ENCODE peak calls at places on chromosomes 11 and 22, in five cellular contexts. One of them, this sample, is unnamed.

GRCh38 chr11:2579315-2580060 is 120.3 kb downstream of the KCNQ1OT1 start:
- DNase-seq in activated CD8-positive, alpha-beta memory T cell treated with anti-CD3 and anti-CD28 coated beads for 4 hours: no peak
- DNase-seq in stimulated activated CD8-positive, alpha-beta memory T cell treated with anti-CD3 and anti-CD28 coated beads, Interleukin-4, amount 100 ng/mL, for 4 hours: no peak
- DNase-seq in DMS 273 treated with DMSO at 0.1 percent for 48 hours: no peak
- DNase-seq in endothelial cell: no peak
- DNase-seq in this sample: peak

GRCh38 chr22:29563652-29564460 is 10.3 kb upstream of the THOC5 start:
- DNase-seq in activated CD8-positive, alpha-beta memory T cell treated with anti-CD3 and anti-CD28 coated beads for 4 hours: no peak
- DNase-seq in endothelial cell: no peak
- DNase-seq in DMS 273 treated with DMSO at 0.1 percent for 48 hours: no peak
- DNase-seq in stimulated activated CD8-positive, alpha-beta memory T cell treated with anti-CD3 and anti-CD28 coated beads, Interleukin-4, amount 100 ng/mL, for 4 hours: no peak
- DNase-seq in this sample: no peak

GRCh38 chr11:2990617-2991476 is 1.3 kb downstream of the NAP1L4 start:
- DNase-seq in endothelial cell: no peak
- DNase-seq in activated CD8-positive, alpha-beta memory T cell treated with anti-CD3 and anti-CD28 coated beads for 4 hours: no peak
- DNase-seq in DMS 273 treated with DMSO at 0.1 percent for 48 hours: no peak
- DNase-seq in stimulated activated CD8-positive, alpha-beta memory T cell treated with anti-CD3 and anti-CD28 coated beads, Interleukin-4, amount 100 ng/mL, for 4 hours: no peak
- DNase-seq in this sample: no peak

GRCh38 chr11:13465909-13466371 is 2.9 kb upstream of the BTBD10 start:
- DNase-seq in endothelial cell: no peak
- DNase-seq in DMS 273 treated with DMSO at 0.1 percent for 48 hours: peak
- DNase-seq in activated CD8-positive, alpha-beta memory T cell treated with anti-CD3 and anti-CD28 coated beads for 4 hours: no peak
- DNase-seq in stimulated activated CD8-positive, alpha-beta memory T cell treated with anti-CD3 and anti-CD28 coated beads, Interleukin-4, amount 100 ng/mL, for 4 hours: no peak
- DNase-seq in this sample: no peak

GRCh38 chr11:69265911-69266510 is 27.9 kb upstream of the MYEOV start:
- DNase-seq in activated CD8-positive, alpha-beta memory T cell treated with anti-CD3 and anti-CD28 coated beads for 4 hours: no peak
- DNase-seq in DMS 273 treated with DMSO at 0.1 percent for 48 hours: no peak
- DNase-seq in endothelial cell: no peak
- DNase-seq in stimulated activated CD8-positive, alpha-beta memory T cell treated with anti-CD3 and anti-CD28 coated beads, Interleukin-4, amount 100 ng/mL, for 4 hours: no peak
- DNase-seq in this sample: no peak

GRCh38 chr11:12949456-12949855 is 59.7 kb upstream of the RASSF10 start:
- DNase-seq in activated CD8-positive, alpha-beta memory T cell treated with anti-CD3 and anti-CD28 coated beads for 4 hours: no peak
- DNase-seq in endothelial cell: no peak
- DNase-seq in stimulated activated CD8-positive, alpha-beta memory T cell treated with anti-CD3 and anti-CD28 coated beads, Interleukin-4, amount 100 ng/mL, for 4 hours: no peak
- DNase-seq in DMS 273 treated with DMSO at 0.1 percent for 48 hours: no peak
- DNase-seq in this sample: no peak

GRCh38 chr11:65134952-65135632 is 773 bp upstream of the SYVN1 start:
- DNase-seq in stimulated activated CD8-positive, alpha-beta memory T cell treated with anti-CD3 and anti-CD28 coated beads, Interleukin-4, amount 100 ng/mL, for 4 hours: peak
- DNase-seq in DMS 273 treated with DMSO at 0.1 percent for 48 hours: peak
- DNase-seq in activated CD8-positive, alpha-beta memory T cell treated with anti-CD3 and anti-CD28 coated beads for 4 hours: peak
- DNase-seq in endothelial cell: peak
- DNase-seq in this sample: peak

GRCh38 chr11:118845369-118845768 is 38.3 kb upstream of the CXCR5 start:
- DNase-seq in activated CD8-positive, alpha-beta memory T cell treated with anti-CD3 and anti-CD28 coated beads for 4 hours: no peak
- DNase-seq in endothelial cell: no peak
- DNase-seq in DMS 273 treated with DMSO at 0.1 percent for 48 hours: no peak
- DNase-seq in stimulated activated CD8-positive, alpha-beta memory T cell treated with anti-CD3 and anti-CD28 coated beads, Interleukin-4, amount 100 ng/mL, for 4 hours: no peak
- DNase-seq in this sample: no peak

GRCh38 chr11:75146711-75147110 is 4.2 kb upstream of the SLCO2B1 start:
- DNase-seq in endothelial cell: no peak
- DNase-seq in DMS 273 treated with DMSO at 0.1 percent for 48 hours: no peak
- DNase-seq in activated CD8-positive, alpha-beta memory T cell treated with anti-CD3 and anti-CD28 coated beads for 4 hours: no peak
- DNase-seq in stimulated activated CD8-positive, alpha-beta memory T cell treated with anti-CD3 and anti-CD28 coated beads, Interleukin-4, amount 100 ng/mL, for 4 hours: no peak
- DNase-seq in this sample: no peak